ENCODE peak calls at places on chromosomes 11 and 22, in five cellular contexts. One of them, this sample, is unnamed.

GRCh38 chr11:60781286-60782044 is 3.7 kb upstream of the MS4A10 start:
- DNase-seq in fibroblast of mammary gland: no peak
- DNase-seq in H9: no peak
- DNase-seq in astrocyte: no peak
- DNase-seq in WERI-Rb-1: no peak
- DNase-seq in this sample: no peak

GRCh38 chr11:65208785-65209710 is 27.3 kb downstream of the CAPN1 start:
- DNase-seq in astrocyte: no peak
- DNase-seq in WERI-Rb-1: peak
- DNase-seq in H9: no peak
- DNase-seq in fibroblast of mammary gland: no peak
- DNase-seq in this sample: no peak

GRCh38 chr11:92667446-92668165 is 301.8 kb upstream of the MTNR1B start:
- DNase-seq in H9: peak
- DNase-seq in fibroblast of mammary gland: no peak
- DNase-seq in astrocyte: no peak
- DNase-seq in WERI-Rb-1: no peak
- DNase-seq in this sample: no peak

GRCh38 chr11:17739945-17740338 is 5.4 kb downstream of the KCNC1 start:
- DNase-seq in WERI-Rb-1: no peak
- DNase-seq in fibroblast of mammary gland: no peak
- DNase-seq in H9: no peak
- DNase-seq in astrocyte: no peak
- DNase-seq in this sample: no peak

GRCh38 chr11:72069787-72070251 is 10.5 kb downstream of the NUMA1 start:
- DNase-seq in H9: peak
- DNase-seq in fibroblast of mammary gland: peak
- DNase-seq in astrocyte: peak
- DNase-seq in WERI-Rb-1: peak
- DNase-seq in this sample: no peak

GRCh38 chr22:50738649-50739227 is 734 bp downstream of the ACR start:
- DNase-seq in astrocyte: no peak
- DNase-seq in fibroblast of mammary gland: no peak
- DNase-seq in H9: no peak
- DNase-seq in WERI-Rb-1: no peak
- DNase-seq in this sample: no peak

GRCh38 chr11:72568861-72569260 is 105.4 kb downstream of the PDE2A start:
- DNase-seq in astrocyte: no peak
- DNase-seq in H9: no peak
- DNase-seq in fibroblast of mammary gland: peak
- DNase-seq in WERI-Rb-1: no peak
- DNase-seq in this sample: no peak

GRCh38 chr11:133228406-133229330 is 303.6 kb downstream of the OPCML start:
- DNase-seq in astrocyte: no peak
- DNase-seq in H9: peak
- DNase-seq in fibroblast of mammary gland: no peak
- DNase-seq in WERI-Rb-1: no peak
- DNase-seq in this sample: peak

GRCh38 chr22:49574861-49575702 is 252.6 kb downstream of the BRD1 start:
- DNase-seq in fibroblast of mammary gland: no peak
- DNase-seq in H9: peak
- DNase-seq in astrocyte: no peak
- DNase-seq in WERI-Rb-1: no peak
- DNase-seq in this sample: no peak

GRCh38 chr22:30828187-30829155 is 133.8 kb downstream of the OSBP2 start:
- DNase-seq in astrocyte: no peak
- DNase-seq in WERI-Rb-1: no peak
- DNase-seq in H9: no peak
- DNase-seq in fibroblast of mammary gland: no peak
- DNase-seq in this sample: no peak

GRCh38 chr11:97833412-97833811 is 1187.3 kb upstream of the CNTN5 start:
- DNase-seq in WERI-Rb-1: no peak
- DNase-seq in H9: no peak
- DNase-seq in fibroblast of mammary gland: no peak
- DNase-seq in astrocyte: no peak
- DNase-seq in this sample: no peak

GRCh38 chr11:8321876-8322275 is 58.2 kb upstream of the LMO1 start:
- DNase-seq in WERI-Rb-1: no peak
- DNase-seq in astrocyte: no peak
- DNase-seq in fibroblast of mammary gland: no peak
- DNase-seq in H9: no peak
- DNase-seq in this sample: no peak

GRCh38 chr11:8317164-8317563 is 53.5 kb upstream of the LMO1 start:
- DNase-seq in astrocyte: peak
- DNase-seq in H9: no peak
- DNase-seq in WERI-Rb-1: no peak
- DNase-seq in fibroblast of mammary gland: peak
- DNase-seq in this sample: no peak

GRCh38 chr11:8323161-8323935 is 59.7 kb upstream of the LMO1 start:
- DNase-seq in H9: no peak
- DNase-seq in fibroblast of mammary gland: no peak
- DNase-seq in WERI-Rb-1: no peak
- DNase-seq in astrocyte: no peak
- DNase-seq in this sample: no peak

GRCh38 chr11:8315463-8315862 is 51.8 kb upstream of the LMO1 start:
- DNase-seq in WERI-Rb-1: no peak
- DNase-seq in astrocyte: no peak
- DNase-seq in fibroblast of mammary gland: no peak
- DNase-seq in H9: no peak
- DNase-seq in this sample: no peak

GRCh38 chr11:8318536-8318935 is 54.9 kb upstream of the LMO1 start:
- DNase-seq in astrocyte: no peak
- DNase-seq in fibroblast of mammary gland: no peak
- DNase-seq in WERI-Rb-1: peak
- DNase-seq in H9: peak
- DNase-seq in this sample: peak
- TF ChIP-seq CTCF in astrocyte: no peak
- TF ChIP-seq CTCF in fibroblast of mammary gland: peak
- TF ChIP-seq CTCF in WERI-Rb-1: peak
- TF ChIP-seq CTCF in H9: peak
- TF ChIP-seq CTCF in this sample: peak

DNA sequence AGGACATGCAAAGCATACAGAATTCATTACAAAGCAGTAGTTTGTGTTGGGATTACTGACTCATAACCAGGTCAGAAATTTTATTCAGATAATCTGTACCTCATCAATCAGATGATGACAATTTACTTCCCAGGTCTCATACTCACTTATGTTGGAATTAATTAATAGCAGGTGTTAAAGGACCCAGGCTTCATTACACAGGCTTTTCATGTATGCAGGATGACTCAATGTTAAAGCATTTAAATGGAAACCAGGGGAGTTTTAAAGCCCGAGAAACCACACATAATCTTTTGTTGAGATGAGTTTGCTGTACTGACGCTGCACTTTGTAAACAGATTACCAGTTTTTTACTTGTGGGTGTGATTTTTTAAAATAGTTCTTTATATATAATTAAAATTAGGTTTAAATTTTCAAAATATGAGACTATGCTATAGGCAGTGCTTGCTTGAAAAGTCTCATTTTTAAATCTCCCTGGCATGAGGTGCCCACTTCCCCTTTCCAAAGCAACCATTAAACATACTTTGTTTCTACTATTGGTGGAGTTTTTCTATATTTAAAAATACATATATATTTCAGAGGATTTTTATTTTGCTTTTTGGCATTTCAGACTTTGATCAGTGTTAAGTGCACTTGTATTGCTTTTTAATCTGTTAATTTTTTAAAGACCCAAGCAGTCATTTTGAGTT is 41.0 kb downstream of the CEP57 start:
- DNase-seq in H9: no peak
- DNase-seq in WERI-Rb-1: no peak
- DNase-seq in astrocyte: peak
- DNase-seq in fibroblast of mammary gland: peak
- DNase-seq in this sample: no peak
- TF ChIP-seq CTCF in H9: no peak
- TF ChIP-seq CTCF in WERI-Rb-1: no peak
- TF ChIP-seq CTCF in astrocyte: no peak
- TF ChIP-seq CTCF in fibroblast of mammary gland: no peak
- TF ChIP-seq CTCF in this sample: no peak

GRCh38 chr22:19432092-19432844 is at the start of gene MRPL40:
- DNase-seq in astrocyte: peak
- DNase-seq in fibroblast of mammary gland: peak
- DNase-seq in H9: peak
- DNase-seq in WERI-Rb-1: peak
- DNase-seq in this sample: peak

GRCh38 chr22:19431641-19432091 is at the start of gene HIRA:
- DNase-seq in H9: peak
- DNase-seq in astrocyte: peak
- DNase-seq in fibroblast of mammary gland: peak
- DNase-seq in WERI-Rb-1: peak
- DNase-seq in this sample: peak

GRCh38 chr22:19434829-19435580 is 2.7 kb downstream of the MRPL40 start:
- DNase-seq in H9: no peak
- DNase-seq in astrocyte: no peak
- DNase-seq in fibroblast of mammary gland: no peak
- DNase-seq in WERI-Rb-1: no peak
- DNase-seq in this sample: no peak

GRCh38 chr22:19429950-19430889 is 1.3 kb downstream of the HIRA start:
- DNase-seq in WERI-Rb-1: no peak
- DNase-seq in H9: no peak
- DNase-seq in astrocyte: peak
- DNase-seq in fibroblast of mammary gland: peak
- DNase-seq in this sample: peak

DNA sequence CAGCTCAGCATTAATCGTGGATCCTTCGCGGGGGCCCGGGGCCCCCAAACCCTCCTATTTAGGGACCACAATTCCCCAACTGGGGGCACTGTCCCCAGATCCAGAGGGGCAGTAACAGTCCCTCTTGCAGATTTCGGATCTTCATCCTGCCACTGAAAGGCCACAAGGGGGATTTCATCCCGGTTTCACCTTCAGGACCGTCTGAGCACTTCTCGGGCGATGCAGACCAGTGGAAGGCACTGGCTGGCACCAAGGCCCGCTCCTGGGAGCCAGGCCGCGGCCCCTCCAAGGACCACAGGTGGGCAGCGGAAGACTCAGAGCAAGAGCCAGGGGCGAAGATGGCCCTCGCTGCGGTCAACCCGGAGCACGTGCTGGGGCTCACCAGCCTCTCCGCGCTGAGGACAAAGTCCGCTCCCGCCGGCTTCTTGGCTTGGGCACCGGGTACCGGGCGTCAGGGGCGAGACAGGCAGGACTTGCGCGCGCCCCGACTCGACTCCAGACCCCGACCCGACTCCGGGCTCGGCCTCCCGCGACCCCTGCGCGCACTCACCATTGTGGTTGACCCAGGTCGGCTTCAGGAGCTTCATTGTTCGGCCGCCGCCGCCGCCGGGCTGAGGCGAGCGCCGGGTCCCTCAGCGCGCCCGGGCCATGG is 517 bp downstream of the HIRA start:
- DNase-seq in H9: peak
- DNase-seq in fibroblast of mammary gland: peak
- DNase-seq in astrocyte: no peak
- DNase-seq in WERI-Rb-1: peak
- DNase-seq in this sample: peak
- TF ChIP-seq CTCF in H9: peak
- TF ChIP-seq CTCF in fibroblast of mammary gland: peak
- TF ChIP-seq CTCF in astrocyte: peak
- TF ChIP-seq CTCF in WERI-Rb-1: peak
- TF ChIP-seq CTCF in this sample: peak

DNA sequence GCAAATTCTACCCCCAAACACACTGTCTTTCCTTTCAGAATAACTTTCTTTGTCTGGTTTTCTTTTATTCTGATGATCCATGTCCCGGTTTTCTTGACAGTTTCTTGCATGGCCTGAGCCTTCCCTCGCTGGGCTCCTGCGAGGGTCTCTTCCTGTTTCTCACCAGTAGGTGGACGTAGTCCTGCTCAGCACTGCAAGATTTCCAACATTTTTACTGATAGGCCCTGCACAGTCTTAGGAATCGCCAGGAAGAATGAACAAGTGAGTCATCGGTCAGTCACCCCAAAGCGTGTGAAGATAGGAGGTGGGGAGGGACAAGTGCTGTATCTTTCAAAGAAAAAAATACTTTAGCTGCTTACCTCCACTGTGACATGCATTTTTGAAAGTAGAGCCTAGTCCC is 16.9 kb upstream of the KIRREL3 start:
- DNase-seq in WERI-Rb-1: peak
- DNase-seq in H9: peak
- DNase-seq in fibroblast of mammary gland: peak
- DNase-seq in astrocyte: peak
- DNase-seq in this sample: peak
- TF ChIP-seq CTCF in WERI-Rb-1: peak
- TF ChIP-seq CTCF in H9: peak
- TF ChIP-seq CTCF in fibroblast of mammary gland: peak
- TF ChIP-seq CTCF in astrocyte: peak
- TF ChIP-seq CTCF in this sample: peak

DNA sequence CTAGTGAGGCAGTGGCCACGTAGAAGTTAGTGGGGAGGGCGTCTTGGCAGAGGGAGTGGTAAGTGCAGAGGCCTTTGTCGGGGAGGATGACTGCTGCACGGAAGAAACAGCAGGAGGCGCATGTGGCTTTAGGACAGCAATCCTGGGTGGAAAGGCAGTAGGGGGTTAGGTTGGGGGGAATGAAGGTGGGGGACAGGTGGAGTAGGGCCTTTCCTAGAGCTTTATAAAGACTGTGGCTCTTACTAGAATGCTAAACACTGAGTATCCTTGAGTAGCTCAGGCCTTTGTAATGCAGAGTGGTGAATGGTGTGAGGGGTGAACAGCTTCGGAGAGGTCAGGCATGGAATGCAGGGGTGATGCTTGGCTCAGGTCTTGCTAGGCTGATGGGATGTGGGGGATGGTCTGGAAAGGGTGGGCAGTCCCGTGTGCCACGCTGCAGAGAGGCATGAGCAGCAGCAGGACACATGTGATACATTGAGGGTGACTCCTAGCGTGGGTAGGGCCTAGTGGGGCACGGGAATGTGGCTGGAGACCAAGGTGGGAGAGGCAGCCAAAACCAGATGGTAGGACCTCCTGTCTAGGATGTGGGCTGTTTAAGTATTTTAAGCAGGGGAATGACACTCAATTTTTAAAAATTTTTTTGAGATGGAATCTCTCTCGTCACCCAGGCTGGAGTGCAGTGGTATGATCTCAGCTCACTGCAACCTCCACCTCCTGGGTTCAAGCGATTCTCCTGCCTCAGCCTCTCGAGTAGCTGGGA is 19.2 kb downstream of the AP2A2 start:
- DNase-seq in H9: peak
- DNase-seq in astrocyte: peak
- DNase-seq in fibroblast of mammary gland: peak
- DNase-seq in WERI-Rb-1: no peak
- DNase-seq in this sample: no peak
- TF ChIP-seq CTCF in H9: peak
- TF ChIP-seq CTCF in astrocyte: no peak
- TF ChIP-seq CTCF in fibroblast of mammary gland: peak
- TF ChIP-seq CTCF in WERI-Rb-1: peak
- TF ChIP-seq CTCF in this sample: no peak

This sample was measured in glutamatergic neuron.